ENCODE peak calls at places on chromosome 6, in five cellular contexts. N is CD8-positive, alpha-beta T cell; O is central memory CD4-positive, alpha-beta T cell; A is tibial artery; L is omental fat pad. J is an unnamed sample.
A peak's percentile ranks its signal among the peaks of the same experiment; 100 is the strongest.

GRCh38 chr6:150857062-150857905 is 8.2 kb upstream of the MTHFD1L start:
- DNase-seq in N (no peak), O (no peak), A (no peak), L (no peak), J (no peak)

GRCh38 chr6:150685860-150686259 is 86.2 kb downstream of the PLEKHG1 start:
- DNase-seq in N (peak; percentile 27), O (peak; percentile 2), A (no peak), L (no peak), J (no peak)

GRCh38 chr6:3026811-3027626 is 27.3 kb downstream of the NQO2 start:
- DNase-seq in N (peak; percentile 13), O (peak; percentile 35), A (no peak), L (no peak), J (no peak)

GRCh38 chr6:19771753-19772336 is 65.3 kb upstream of the ID4 start:
- DNase-seq in N (no peak), O (no peak), A (no peak), L (no peak), J (no peak)

GRCh38 chr6:116535109-116535508 is 10.4 kb downstream of the TRAPPC3L start:
- DNase-seq in N (no peak), O (no peak), A (no peak), L (no peak), J (no peak)

GRCh38 chr6:138087549-138087948 is 19.7 kb downstream of the PERP start:
- DNase-seq in N (no peak), O (no peak), A (no peak), L (no peak), J (no peak)

GRCh38 chr6:95923518-95923917 is 92.3 kb upstream of the FUT9 start:
- DNase-seq in N (no peak), O (no peak), A (no peak), L (no peak), J (no peak)

GRCh38 chr6:37173573-37174195 is 3.7 kb downstream of the PIM1 start:
- DNase-seq in N (no peak), O (peak; percentile 20), A (no peak), L (no peak), J (no peak)

GRCh38 chr6:155171747-155172191 is 92.0 kb upstream of the CLDN20 start:
- DNase-seq in N (no peak), O (no peak), A (no peak), L (no peak), J (no peak)

GRCh38 chr6:146670161-146670560 is 71.4 kb downstream of the ADGB start:
- DNase-seq in N (no peak), O (no peak), A (no peak), L (no peak), J (no peak)

GRCh38 chr6:3961581-3962225 is 112.5 kb downstream of the FAM50B start:
- DNase-seq in N (no peak), O (no peak), A (no peak), L (no peak), J (no peak)

GRCh38 chr6:138422861-138423260 is 18.8 kb downstream of the HEBP2 start:
- DNase-seq in N (no peak), O (no peak), A (no peak), L (no peak), J (no peak)

GRCh38 chr6:34791164-34791841 is 580 bp upstream of the BLTP3A start:
- DNase-seq in N (peak; percentile 34), O (no peak), A (peak; percentile 68), L (no peak), J (peak; percentile 65)

GRCh38 chr6:117138920-117139319 is 126.4 kb upstream of the VGLL2 start:
- DNase-seq in N (no peak), O (no peak), A (no peak), L (no peak), J (no peak)

GRCh38 chr6:54827010-54827409 is 19.6 kb upstream of the FAM83B start:
- DNase-seq in N (no peak), O (no peak), A (no peak), L (no peak), J (no peak)

GRCh38 chr6:17635568-17635967 is 35.5 kb downstream of the FAM8A1 start:
- DNase-seq in N (no peak), O (no peak), A (no peak), L (no peak), J (no peak)

GRCh38 chr6:135334169-135334568 is 153.1 kb downstream of the MYB start:
- DNase-seq in N (no peak), O (no peak), A (no peak), L (no peak), J (no peak)

GRCh38 chr6:79440590-79440989 is 96.6 kb downstream of the LCA5 start:
- DNase-seq in N (no peak), O (no peak), A (no peak), L (no peak), J (no peak)

GRCh38 chr6:35021014-35021413 is 120.1 kb downstream of the TCP11 start:
- DNase-seq in N (no peak), O (no peak), A (peak; percentile 76), L (no peak), J (no peak)

GRCh38 chr6:34284563-34285545 is 36.0 kb upstream of the SMIM29 start:
- DNase-seq in N (no peak), O (no peak), A (peak; percentile 77), L (no peak), J (peak; percentile 53)

GRCh38 chr6:35716798-35717197 is 20.0 kb upstream of the ARMC12 start:
- DNase-seq in N (no peak), O (no peak), A (no peak), L (no peak), J (no peak)

GRCh38 chr6:1143655-1144054 is 168.2 kb upstream of the FOXQ1 start:
- DNase-seq in N (no peak), O (no peak), A (no peak), L (no peak), J (no peak)

GRCh38 chr6:51024126-51024525 is 205.5 kb downstream of the TFAP2B start:
- DNase-seq in N (no peak), O (no peak), A (no peak), L (no peak), J (no peak)

GRCh38 chr6:139608872-139609271 is 234.4 kb upstream of the CITED2 start:
- DNase-seq in N (no peak), O (no peak), A (no peak), L (no peak), J (no peak)

GRCh38 chr6:12483712-12484111 is 193.6 kb downstream of the EDN1 start:
- DNase-seq in N (no peak), O (no peak), A (no peak), L (no peak), J (no peak)

GRCh38 chr6:37876843-37877242 is 57.3 kb downstream of the ZFAND3 start:
- DNase-seq in N (no peak), O (no peak), A (no peak), L (no peak), J (no peak)

GRCh38 chr6:21026576-21027273 is 492.5 kb downstream of the CDKAL1 start:
- DNase-seq in N (no peak), O (no peak), A (no peak), L (no peak), J (no peak)

GRCh38 chr6:3813150-3813780 is 35.9 kb upstream of the FAM50B start:
- DNase-seq in N (no peak), O (no peak), A (peak; percentile 85), L (no peak), J (no peak)

GRCh38 chr6:132763269-132763668 is 5.6 kb upstream of the VNN2 start:
- DNase-seq in N (peak; percentile 33), O (peak; percentile 43), A (no peak), L (no peak), J (no peak)

GRCh38 chr6:124590001-124590400 is 372.2 kb upstream of the RNF217 start:
- DNase-seq in N (no peak), O (no peak), A (no peak), L (no peak), J (no peak)

GRCh38 chr6:2193931-2194330 is 51.5 kb downstream of the GMDS start:
- DNase-seq in N (no peak), O (no peak), A (no peak), L (no peak), J (no peak)

GRCh38 chr6:88120635-88121034 is 45.5 kb downstream of the CNR1 start:
- DNase-seq in N (no peak), O (no peak), A (no peak), L (no peak), J (no peak)

GRCh38 chr6:18262812-18263560 is 1.3 kb downstream of the DEK start:
- DNase-seq in N (no peak), O (peak; percentile 56), A (no peak), L (no peak), J (no peak)

GRCh38 chr6:144768676-144769599 is 483.8 kb downstream of the UTRN start:
- DNase-seq in N (no peak), O (no peak), A (no peak), L (no peak), J (no peak)

GRCh38 chr6:110529355-110529754 is 52.9 kb upstream of the SLC22A16 start:
- DNase-seq in N (no peak), O (no peak), A (no peak), L (no peak), J (no peak)

GRCh38 chr6:116036885-116037284 is 23.8 kb downstream of the FRK start:
- DNase-seq in N (no peak), O (no peak), A (no peak), L (no peak), J (no peak)

GRCh38 chr6:16420332-16420714 is 181.9 kb downstream of the GMPR start:
- DNase-seq in N (no peak), O (no peak), A (no peak), L (no peak), J (no peak)

GRCh38 chr6:45827952-45828530 is 187.6 kb downstream of the CLIC5 start:
- DNase-seq in N (no peak), O (no peak), A (no peak), L (no peak), J (no peak)

GRCh38 chr6:2961971-2962370 is 9.4 kb downstream of the SERPINB6 start:
- DNase-seq in N (no peak), O (no peak), A (no peak), L (no peak), J (no peak)

GRCh38 chr6:17167327-17167979 is 65.6 kb downstream of the STMND1 start:
- DNase-seq in N (no peak), O (no peak), A (no peak), L (no peak), J (peak; percentile 57)